ENCODE peak calls at places on chromosomes 7 and 10, in six cellular contexts. R is nucleus accumbens, G is mesenchymal stem cell, D is hypothalamus, X is GM13976, F is GM04504. C is an unnamed sample.

GRCh38 chr7:75772081-75773077 is at the start of gene CCL26:
- DNase-seq in R (no peak), G (peak; percentile 71), D (no peak), X (no peak), F (peak; percentile 90), C (no peak)

GRCh38 chr10:11863353-11864105 is 40.4 kb downstream of the PROSER2 start:
- DNase-seq in R (no peak), G (no peak), D (no peak), X (peak; percentile 74), F (no peak), C (no peak)

GRCh38 chr7:105594034-105594433 is 12.7 kb upstream of the EFCAB10 start:
- DNase-seq in R (no peak), G (no peak), D (no peak), X (no peak), F (no peak), C (no peak)

GRCh38 chr10:6737080-6737641 is 157.1 kb upstream of the PRKCQ start:
- DNase-seq in R (no peak), G (no peak), D (no peak), X (no peak), F (no peak), C (no peak)

GRCh38 chr7:50346548-50347497 is 42.3 kb downstream of the IKZF1 start:
- DNase-seq in R (no peak), G (no peak), D (no peak), X (no peak), F (no peak), C (no peak)

GRCh38 chr7:149496642-149497391 is 792 bp downstream of the ZNF746 start:
- DNase-seq in R (peak; percentile 7), G (peak; percentile 58), D (no peak), X (peak; percentile 69), F (no peak), C (peak; percentile 55)

GRCh38 chr7:114488696-114489095 is 74.1 kb downstream of the FOXP2 start:
- DNase-seq in R (no peak), G (no peak), D (no peak), X (no peak), F (no peak), C (no peak)

GRCh38 chr7:2800923-2801682 is 43.0 kb downstream of the GNA12 start:
- DNase-seq in R (peak; percentile 33), G (peak; percentile 57), D (no peak), X (no peak), F (no peak), C (no peak)

GRCh38 chr10:82282782-82283456 is 407.9 kb downstream of the NRG3 start:
- DNase-seq in R (no peak), G (peak; percentile 45), D (no peak), X (no peak), F (no peak), C (no peak)

GRCh38 chr7:149414745-149415390 is 46.0 kb downstream of the ZNF777 start:
- DNase-seq in R (no peak), G (peak; percentile 80), D (no peak), X (no peak), F (peak; percentile 16), C (peak; percentile 64)

GRCh38 chr10:97220371-97220770 is 34.6 kb upstream of the SLIT1 start:
- DNase-seq in R (no peak), G (no peak), D (no peak), X (no peak), F (no peak), C (no peak)

GRCh38 chr10:3261921-3262320 is 89.3 kb upstream of the PITRM1 start:
- DNase-seq in R (no peak), G (no peak), D (no peak), X (no peak), F (no peak), C (no peak)